ENCODE peak calls at places on chromosomes 6 and 20, in four cellular contexts. Q is RWPE1, H is RPMI7951, M is thyroid gland. G is an unnamed sample.

GRCh38 chr6:90184334-90185298 is 112.0 kb downstream of the BACH2 start:
- DNase-seq in H (peak; percentile 54), Q (peak; percentile 44), M (peak; percentile 50), G (peak; percentile 42)

GRCh38 chr6:154479388-154480143 is 30.9 kb downstream of the CNKSR3 start:
- DNase-seq in M (no peak), H (peak; percentile 58), Q (no peak), G (no peak)

GRCh38 chr6:26270903-26271639 is 93.9 kb upstream of the BTN3A2 start:
- DNase-seq in H (peak; percentile 91), Q (peak; percentile 97), M (peak; percentile 65), G (no peak)

GRCh38 chr6:38151580-38152500 is 332.3 kb downstream of the ZFAND3 start:
- DNase-seq in Q (no peak), H (no peak), M (no peak), G (no peak)

GRCh38 chr6:15299430-15300131 is 53.7 kb downstream of the JARID2 start:
- DNase-seq in Q (no peak), M (no peak), H (peak; percentile 60), G (peak; percentile 35)

GRCh38 chr20:23435675-23436539 is 3.6 kb upstream of the CSTL1 start:
- DNase-seq in M (peak; percentile 14), H (peak; percentile 29), Q (no peak), G (peak; percentile 79)

GRCh38 chr6:40299666-40300065 is 287.5 kb downstream of the LRFN2 start:
- DNase-seq in H (no peak), Q (no peak), M (no peak), G (no peak)

GRCh38 chr20:41136695-41137411 is 490 bp upstream of the PLCG1 start:
- DNase-seq in H (peak; percentile 86), M (peak; percentile 93), Q (peak; percentile 99), G (peak; percentile 89)

GRCh38 chr6:96823743-96824142 is 13.5 kb downstream of the GPR63 start:
- DNase-seq in M (no peak), Q (no peak), H (no peak), G (no peak)

GRCh38 chr6:167756594-167756993 is 70.1 kb upstream of the AFDN start:
- DNase-seq in M (no peak), H (no peak), Q (no peak), G (no peak)

GRCh38 chr6:54730767-54731665 is 115.6 kb upstream of the FAM83B start:
- DNase-seq in H (no peak), Q (no peak), M (no peak), G (no peak)

GRCh38 chr6:44176935-44177509 is 18.4 kb downstream of the CAPN11 start:
- DNase-seq in M (no peak), H (no peak), Q (no peak), G (no peak)

GRCh38 chr6:167826230-167827061 is at the start of gene AFDN:
- DNase-seq in H (peak; percentile 63), Q (peak; percentile 73), M (peak; percentile 84), G (peak; percentile 83)

GRCh38 chr6:42264146-42264851 is 46.6 kb upstream of the MRPS10 start:
- DNase-seq in Q (no peak), H (no peak), M (no peak), G (no peak)

GRCh38 chr6:106125925-106126435 is 39.8 kb downstream of the PRDM1 start:
- DNase-seq in Q (no peak), H (peak; percentile 37), M (no peak), G (no peak)

GRCh38 chr6:146864300-146864699 is 265.5 kb downstream of the ADGB start:
- DNase-seq in M (no peak), Q (no peak), H (no peak), G (no peak)

GRCh38 chr6:15441215-15441868 is 195.5 kb downstream of the JARID2 start:
- DNase-seq in M (peak; percentile 50), Q (peak; percentile 84), H (peak; percentile 78), G (peak; percentile 56)

GRCh38 chr6:12422848-12423247 is 132.7 kb downstream of the EDN1 start:
- DNase-seq in H (peak; percentile 16), Q (no peak), M (no peak), G (no peak)

G was measured in body of pancreas.